ENCODE peak calls at places on chromosome 16, in eight cellular contexts. A is astrocyte of the cerebellum; G is substantia nigra; D is GM12892; M is hippocampal formation; N is HS-27A; V is stimulated activated CD4-positive, alpha-beta T cell treated with anti-CD3 and anti-CD28 coated beads, Interleukin-12 subunit alpha, Interleukin-12 subunit beta, amount 100 ng/mL, for 24 hours; E is OCI-LY7. U is an unnamed sample.

GRCh38 chr16:11907160-11907970 is 8.4 kb downstream of the GSPT1 start:
- DNase-seq in A (no peak), G (no peak), D (no peak), M (no peak), N (no peak), V (no peak), E (no peak), U (no peak)

GRCh38 chr16:48128769-48129168 is 27.0 kb downstream of the ABCC12 start:
- DNase-seq in A (no peak), G (no peak), D (no peak), M (no peak), N (no peak), V (no peak), E (no peak), U (no peak)

GRCh38 chr16:20741555-20742285 is at the start of gene THUMPD1:
- DNase-seq in A (peak; percentile 87), G (peak; percentile 89), D (peak; percentile 89), M (peak; percentile 86), N (peak; percentile 73), V (peak; percentile 99), E (peak; percentile 96), U (peak; percentile 75)

GRCh38 chr16:2692251-2692947 is 10.1 kb downstream of the KCTD5 start:
- DNase-seq in A (no peak), G (peak; percentile 50), D (no peak), M (peak; percentile 77), N (no peak), V (no peak), E (no peak), U (no peak)

GRCh38 chr16:88610080-88610479 is 28.3 kb upstream of the IL17C start:
- DNase-seq in A (no peak), G (no peak), D (no peak), M (no peak), N (no peak), V (no peak), E (peak; percentile 12), U (no peak)

GRCh38 chr16:57537596-57538234 is 1.3 kb upstream of the CCDC102A start:
- DNase-seq in A (no peak), G (no peak), D (no peak), M (no peak), N (no peak), V (no peak), E (peak; percentile 58), U (no peak)

GRCh38 chr16:58001781-58002410 is 689 bp downstream of the USB1 start:
- DNase-seq in A (no peak), G (no peak), D (no peak), M (no peak), N (no peak), V (no peak), E (peak; percentile 19), U (no peak)

GRCh38 chr16:89605186-89605970 is 8.1 kb upstream of the DPEP1 start:
- DNase-seq in A (no peak), G (no peak), D (no peak), M (no peak), N (no peak), V (no peak), E (no peak), U (no peak)

GRCh38 chr16:55056585-55057520 is 126.2 kb downstream of the IRX5 start:
- DNase-seq in A (no peak), G (no peak), D (no peak), M (no peak), N (no peak), V (no peak), E (no peak), U (no peak)

GRCh38 chr16:84299734-84300440 is 5.2 kb downstream of the WFDC1 start:
- DNase-seq in A (no peak), G (no peak), D (no peak), M (no peak), N (no peak), V (no peak), E (no peak), U (no peak)

GRCh38 chr16:89723279-89724250 is 2.2 kb downstream of the ZNF276 start:
- DNase-seq in A (no peak), G (peak; percentile 85), D (no peak), M (peak; percentile 98), N (no peak), V (peak; percentile 58), E (no peak), U (no peak)

GRCh38 chr16:29745853-29746345 is at the start of gene C16orf54:
- DNase-seq in A (no peak), G (no peak), D (peak; percentile 61), M (peak; percentile 15), N (no peak), V (peak; percentile 82), E (no peak), U (no peak)

GRCh38 chr16:56667581-56668571 is at the start of gene MT1G:
- DNase-seq in A (no peak), G (no peak), D (no peak), M (peak; percentile 18), N (no peak), V (no peak), E (no peak), U (no peak)

GRCh38 chr16:49116873-49117272 is 164.8 kb downstream of the CBLN1 start:
- DNase-seq in A (no peak), G (no peak), D (no peak), M (no peak), N (no peak), V (no peak), E (no peak), U (no peak)

GRCh38 chr16:84687715-84688114 is 12.1 kb upstream of the USP10 start:
- DNase-seq in A (peak; percentile 56), G (no peak), D (no peak), M (no peak), N (peak; percentile 73), V (no peak), E (peak; percentile 76), U (no peak)

GRCh38 chr16:21685034-21685455 is 21.3 kb downstream of the OTOA start:
- DNase-seq in A (no peak), G (no peak), D (no peak), M (no peak), N (no peak), V (no peak), E (no peak), U (no peak)

GRCh38 chr16:1413684-1414531 is 596 bp downstream of the UNKL start:
- DNase-seq in A (no peak), G (peak; percentile 20), D (peak; percentile 69), M (peak; percentile 6), N (no peak), V (peak; percentile 48), E (peak; percentile 81), U (no peak)

GRCh38 chr16:81652798-81653505 is 126.1 kb upstream of the PLCG2 start:
- DNase-seq in A (no peak), G (no peak), D (no peak), M (no peak), N (no peak), V (no peak), E (no peak), U (no peak)